ENCODE peak calls at places on chromosomes 4 and X, in six cellular contexts. A, X, T, O, C and G are unnamed samples.

GRCh38 chr4:40685300-40685699 is 55.6 kb upstream of the RBM47 start:
- DNase-seq in A (no peak), X (no peak), T (no peak), O (no peak), C (no peak), G (no peak)

GRCh38 chrX:42269186-42269585 is 345.8 kb upstream of the CASK start:
- DNase-seq in A (no peak), X (no peak), T (no peak), O (no peak), C (no peak), G (no peak)

GRCh38 chrX:100995469-100995868 is 26.0 kb downstream of the ARL13A start:
- DNase-seq in A (peak), X (no peak), T (no peak), O (peak), C (no peak), G (no peak)

GRCh38 chrX:144896323-144896722 is 351.0 kb upstream of the SPANXN1 start:
- DNase-seq in A (no peak), X (peak), T (no peak), O (no peak), C (no peak), G (no peak)

GRCh38 chr4:13524504-13525243 is 19.6 kb downstream of the NKX3-2 start:
- DNase-seq in A (no peak), X (no peak), T (no peak), O (no peak), C (no peak), G (no peak)

GRCh38 chrX:47093248-47093647 is 15.0 kb downstream of the RGN start:
- DNase-seq in A (no peak), X (peak), T (no peak), O (no peak), C (no peak), G (peak)

GRCh38 chr4:86967061-86967460 is 32.2 kb downstream of the AFF1 start:
- DNase-seq in A (no peak), X (no peak), T (no peak), O (no peak), C (peak), G (no peak)

GRCh38 chr4:102356562-102357202 is 11.4 kb upstream of the SLC39A8 start:
- DNase-seq in A (no peak), X (peak), T (no peak), O (no peak), C (no peak), G (no peak)

GRCh38 chr4:95761871-95762270 is 78.0 kb upstream of the PDHA2 start:
- DNase-seq in A (no peak), X (no peak), T (no peak), O (no peak), C (no peak), G (no peak)

GRCh38 chrX:2824886-2825285 is 3.8 kb upstream of the GYG2 start:
- DNase-seq in A (no peak), X (no peak), T (no peak), O (no peak), C (no peak), G (no peak)

GRCh38 chr4:186485621-186486062 is 69.7 kb downstream of the MTNR1A start:
- DNase-seq in A (no peak), X (peak), T (no peak), O (no peak), C (no peak), G (no peak)

GRCh38 chrX:155071694-155072215 is 447 bp downstream of the BRCC3 start:
- DNase-seq in A (no peak), X (peak), T (no peak), O (no peak), C (no peak), G (peak)